ENCODE peak calls at places on chromosomes 7 and 10, in five cellular contexts. Q is brain microvascular endothelial cell, L is fibroblast of lung, Y is PC-9, W is A549. J is an unnamed sample.

GRCh38 chr7:47379629-47380324 is 202.1 kb downstream of the TNS3 start:
- DNase-seq in W (peak; percentile 31), Q (peak; percentile 44), Y (no peak), L (peak; percentile 87), J (peak; percentile 77)

GRCh38 chr10:21497177-21497807 is 28.2 kb downstream of the SKIDA1 start:
- DNase-seq in L (peak; percentile 82), Q (peak; percentile 48), W (peak; percentile 96), Y (peak; percentile 82), J (peak; percentile 97)

GRCh38 chr7:31145339-31145738 is 93.2 kb downstream of the ADCYAP1R1 start:
- DNase-seq in Y (peak; percentile 19), W (peak; percentile 23), Q (no peak), L (no peak), J (no peak)

GRCh38 chr7:142873281-142873784 is 12.2 kb downstream of the TRPV6 start:
- DNase-seq in Y (no peak), W (peak; percentile 33), L (no peak), Q (peak; percentile 7), J (peak; percentile 66)

GRCh38 chr10:42149027-42149700 is 489.2 kb downstream of the ZNF33B start:
- DNase-seq in L (peak; percentile 11), Q (no peak), W (no peak), Y (no peak), J (no peak)

GRCh38 chr7:153090209-153090608 is 330.7 kb downstream of the ACTR3B start:
- DNase-seq in L (no peak), Y (no peak), Q (no peak), W (no peak), J (no peak)

GRCh38 chr10:80582561-80582960 is 44.9 kb downstream of the SH2D4B start:
- DNase-seq in Y (no peak), W (no peak), L (no peak), Q (no peak), J (no peak)

GRCh38 chr7:35749548-35749947 is 51.3 kb upstream of the SEPTIN7 start:
- DNase-seq in Q (no peak), Y (no peak), L (no peak), W (no peak), J (no peak)

GRCh38 chr7:121752706-121753105 is 120.3 kb upstream of the PTPRZ1 start:
- DNase-seq in L (peak; percentile 13), Y (no peak), Q (no peak), W (peak; percentile 20), J (no peak)

GRCh38 chr10:72765051-72765450 is 73.1 kb downstream of the MCU start:
- DNase-seq in Q (no peak), L (no peak), W (no peak), Y (no peak), J (no peak)

GRCh38 chr7:38020134-38020533 is 99.7 kb downstream of the EPDR1 start:
- DNase-seq in Q (peak; percentile 19), Y (no peak), W (no peak), L (peak; percentile 78), J (no peak)

GRCh38 chr10:69089638-69090599 is 2.0 kb downstream of the SRGN start:
- DNase-seq in L (peak; percentile 57), Y (no peak), W (no peak), Q (peak; percentile 64), J (no peak)

GRCh38 chr10:103637855-103638561 is 144.5 kb downstream of the NEURL1 start:
- DNase-seq in Q (peak; percentile 62), L (peak; percentile 96), Y (no peak), W (no peak), J (no peak)

GRCh38 chr7:2209146-2209960 is 23.4 kb downstream of the MAD1L1 start:
- DNase-seq in W (peak; percentile 52), L (peak; percentile 57), Q (peak; percentile 61), Y (no peak), J (peak; percentile 75)

GRCh38 chr10:122449153-122449552 is 5.3 kb upstream of the ARMS2 start:
- DNase-seq in Q (no peak), Y (no peak), W (no peak), L (no peak), J (no peak)

GRCh38 chr10:64011871-64012714 is 490.9 kb downstream of the REEP3 start:
- DNase-seq in Q (no peak), W (no peak), L (no peak), Y (no peak), J (no peak)

GRCh38 chr10:49332768-49333167 is 33.8 kb downstream of the C10orf71 start:
- DNase-seq in W (no peak), L (no peak), Q (no peak), Y (no peak), J (no peak)

GRCh38 chr10:49332333-49332732 is 33.4 kb downstream of the C10orf71 start:
- DNase-seq in Y (no peak), Q (no peak), L (no peak), W (no peak), J (no peak)

GRCh38 chr10:49334993-49335972 is 36.3 kb downstream of the C10orf71 start:
- DNase-seq in Q (no peak), Y (no peak), W (no peak), L (no peak), J (no peak)

GRCh38 chr10:49331431-49331830 is 32.5 kb downstream of the C10orf71 start:
- DNase-seq in Y (no peak), W (no peak), L (no peak), Q (no peak), J (no peak)

GRCh38 chr10:49333192-49333591 is 34.2 kb downstream of the C10orf71 start:
- DNase-seq in Y (no peak), L (no peak), Q (no peak), W (no peak), J (no peak)
- TF ChIP-seq CTCF in Y (no peak), L (no peak), Q (no peak), W (no peak), J (no peak)

DNA sequence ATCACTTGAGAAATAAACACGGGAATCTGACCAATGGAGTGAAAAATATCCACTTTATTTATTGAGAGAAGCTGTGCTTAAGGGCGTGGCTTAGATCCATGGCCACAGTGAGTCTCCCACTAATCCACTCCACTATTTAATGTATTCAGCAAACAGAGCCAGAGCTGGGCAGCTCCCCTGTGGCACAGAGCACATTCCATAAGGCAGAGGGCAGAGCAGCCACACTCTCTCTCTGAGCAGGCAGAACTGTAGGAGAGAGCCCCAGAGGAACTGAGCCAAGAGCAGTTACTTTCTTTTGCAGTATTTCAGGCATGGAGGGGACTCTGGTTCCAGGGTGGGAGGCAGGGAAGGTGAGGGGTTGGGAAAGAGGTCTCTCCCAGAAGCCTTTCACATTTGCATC is 106.0 kb downstream of the GALNT17 start:
- DNase-seq in Y (no peak), L (no peak), Q (no peak), W (no peak), J (no peak)
- TF ChIP-seq CTCF in Y (no peak), L (no peak), Q (no peak), W (no peak), J (no peak)

GRCh38 chr10:18689498-18689897 is 30.3 kb downstream of the ARL5B start:
- DNase-seq in Y (no peak), Q (no peak), L (peak; percentile 32), W (peak; percentile 33), J (no peak)
- TF ChIP-seq CTCF in Y (peak; percentile 54), Q (peak; percentile 21), L (peak; percentile 52), W (peak; percentile 65), J (peak; percentile 35)

DNA sequence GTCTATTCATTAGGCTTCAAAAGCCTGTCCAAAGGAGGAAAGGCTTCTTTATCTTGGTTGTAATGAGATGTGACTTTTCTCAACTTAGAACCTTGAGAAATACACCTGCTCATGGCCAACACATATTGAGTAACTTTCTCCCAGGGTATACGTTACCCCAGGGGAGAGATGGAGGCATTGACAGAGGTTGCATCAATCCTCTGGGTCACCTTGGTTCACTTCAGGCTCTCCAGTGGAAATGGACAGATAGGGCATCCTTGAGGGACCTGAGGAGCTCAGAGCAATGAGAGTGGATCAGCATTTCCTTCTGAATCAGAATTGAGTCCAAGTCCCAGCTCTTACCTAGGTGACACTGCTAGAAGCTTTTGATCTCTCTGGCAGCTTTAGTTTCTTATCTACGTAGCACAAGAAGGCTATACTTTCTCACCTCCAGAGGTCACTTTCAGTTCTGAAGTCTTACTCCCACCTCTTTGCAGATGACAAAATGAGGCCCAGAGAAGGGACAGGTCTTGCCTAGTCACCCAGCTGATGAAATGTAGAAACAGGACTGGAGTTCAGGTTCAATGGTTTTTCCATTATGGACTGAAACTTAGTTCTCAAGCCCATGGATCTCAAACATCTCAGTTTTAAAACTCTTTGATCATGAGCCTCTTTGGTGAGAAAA is 35.2 kb downstream of the PANK1 start:
- DNase-seq in L (no peak), Q (no peak), Y (no peak), W (no peak), J (no peak)
- TF ChIP-seq CTCF in L (no peak), Q (no peak), Y (no peak), W (no peak), J (no peak)

GRCh38 chr10:114402871-114403544 is 1.3 kb downstream of the AFAP1L2 start:
- DNase-seq in W (no peak), Q (peak; percentile 30), L (peak; percentile 43), Y (peak; percentile 45), J (no peak)

GRCh38 chr10:114404171-114405010 is at the start of gene AFAP1L2:
- DNase-seq in L (peak; percentile 32), W (peak; percentile 64), Q (no peak), Y (no peak), J (no peak)

GRCh38 chr10:114402233-114402632 is 2.1 kb downstream of the AFAP1L2 start:
- DNase-seq in Y (peak; percentile 45), W (no peak), L (peak; percentile 26), Q (no peak), J (no peak)

GRCh38 chr10:114405011-114405350 is 679 bp upstream of the AFAP1L2 start:
- DNase-seq in W (peak; percentile 54), Y (peak; percentile 68), L (no peak), Q (no peak), J (no peak)

GRCh38 chr10:114403545-114404161 is 649 bp downstream of the AFAP1L2 start:
- DNase-seq in L (peak; percentile 33), Q (no peak), W (peak; percentile 33), Y (no peak), J (no peak)
- TF ChIP-seq CTCF in L (peak; percentile 23), Q (peak; percentile 44), W (peak; percentile 50), Y (peak; percentile 37), J (no peak)

GRCh38 chr7:23072043-23072442 is 33.5 kb upstream of the KLHL7 start:
- DNase-seq in Q (no peak), L (peak; percentile 13), Y (no peak), W (peak; percentile 9), J (no peak)
- TF ChIP-seq CTCF in Q (peak; percentile 37), L (peak; percentile 40), Y (no peak), W (peak; percentile 15), J (no peak)